ENCODE peak calls at places on chromosomes 3 and 15, in eight cellular contexts. E is NCI-H69; A is NCI-H2171 treated with DMSO at 0.1 percent for 48 hours; V is ovary; R is PC-3; K is EL; O is activated CD4-positive, alpha-beta T cell treated with anti-CD3 and anti-CD28 coated beads, Interleukin-2, amount 10 ng/mL, durations not matched to agents 7 days and 5 days; F is NCI-H1105. M is an unnamed sample.
A peak's percentile ranks its signal among the peaks of the same experiment; 100 is the strongest.

GRCh38 chr15:68801572-68802148 is 19.0 kb downstream of the ANP32A start:
- DNase-seq in E (no peak), A (no peak), V (no peak), R (no peak), K (no peak), O (no peak), F (no peak), M (no peak)

GRCh38 chr3:98906230-98906629 is 4.7 kb upstream of the DCBLD2 start:
- DNase-seq in E (no peak), A (no peak), V (no peak), R (peak; percentile 89), K (peak; percentile 92), O (no peak), F (no peak), M (no peak)

GRCh38 chr3:112405845-112406244 is 72.9 kb downstream of the CD200 start:
- DNase-seq in E (no peak), A (no peak), V (no peak), R (peak; percentile 33), K (peak; percentile 19), O (no peak), F (no peak), M (no peak)

GRCh38 chr15:68315495-68316007 is 38.0 kb downstream of the FEM1B start:
- DNase-seq in E (peak; percentile 61), A (peak; percentile 32), V (no peak), R (no peak), K (no peak), O (no peak), F (no peak), M (peak; percentile 21)

GRCh38 chr3:129827765-129828164 is 65.7 kb downstream of the TMCC1 start:
- DNase-seq in E (no peak), A (no peak), V (no peak), R (no peak), K (no peak), O (peak; percentile 45), F (no peak), M (peak; percentile 44)

GRCh38 chr3:140588558-140588957 is 89.3 kb upstream of the TRIM42 start:
- DNase-seq in E (no peak), A (no peak), V (no peak), R (no peak), K (no peak), O (no peak), F (no peak), M (no peak)

GRCh38 chr3:42653560-42654330 is at the start of gene ZBTB47:
- DNase-seq in E (peak; percentile 72), A (no peak), V (peak; percentile 64), R (peak; percentile 44), K (peak; percentile 53), O (no peak), F (no peak), M (peak; percentile 75)

GRCh38 chr3:11582123-11582968 is 61.4 kb downstream of the VGLL4 start:
- DNase-seq in E (peak; percentile 91), A (no peak), V (peak; percentile 86), R (no peak), K (peak; percentile 77), O (peak; percentile 15), F (no peak), M (no peak)

GRCh38 chr3:193400304-193400703 is 21.8 kb upstream of the ATP13A5 start:
- DNase-seq in E (no peak), A (no peak), V (no peak), R (no peak), K (no peak), O (no peak), F (no peak), M (no peak)

GRCh38 chr15:75573001-75573400 is 6.1 kb downstream of the PTPN9 start:
- DNase-seq in E (no peak), A (no peak), V (no peak), R (peak; percentile 28), K (peak; percentile 74), O (no peak), F (no peak), M (no peak)

GRCh38 chr15:39184701-39185390 is 396.0 kb upstream of the THBS1 start:
- DNase-seq in E (no peak), A (no peak), V (no peak), R (peak; percentile 94), K (no peak), O (no peak), F (no peak), M (no peak)

GRCh38 chr3:196159952-196160804 is 51.0 kb downstream of the ZDHHC19 start:
- DNase-seq in E (peak; percentile 68), A (no peak), V (no peak), R (peak; percentile 87), K (peak; percentile 73), O (peak; percentile 51), F (no peak), M (peak; percentile 83)

GRCh38 chr15:39096608-39097007 is 484.3 kb upstream of the THBS1 start:
- DNase-seq in E (no peak), A (no peak), V (no peak), R (no peak), K (no peak), O (no peak), F (no peak), M (no peak)

GRCh38 chr3:129182390-129183180 is 1.1 kb downstream of the CNBP start:
- DNase-seq in E (peak; percentile 33), A (no peak), V (no peak), R (peak; percentile 15), K (peak; percentile 61), O (peak; percentile 36), F (no peak), M (no peak)

GRCh38 chr3:53744351-53744750 is 101.9 kb downstream of the CHDH start:
- DNase-seq in E (peak; percentile 81), A (no peak), V (no peak), R (no peak), K (no peak), O (no peak), F (no peak), M (no peak)

GRCh38 chr15:68345481-68345880 is 67.9 kb downstream of the FEM1B start:
- DNase-seq in E (no peak), A (peak; percentile 22), V (no peak), R (no peak), K (no peak), O (no peak), F (no peak), M (no peak)